ENCODE peak calls at places on chromosomes 2 and 18, in five cellular contexts. N is coronary artery, J is endodermal cell, G is MM.1S, V is IMR-90. C is an unnamed sample.

GRCh38 chr2:108786008-108786353 is 590 bp upstream of the CCDC138 start:
- DNase-seq in N (no peak), J (no peak), G (no peak), V (peak), C (no peak)

GRCh38 chr2:28696261-28696660 is 55.4 kb upstream of the PPP1CB start:
- DNase-seq in N (no peak), J (no peak), G (no peak), V (no peak), C (no peak)

GRCh38 chr2:45745231-45745630 is 93.8 kb downstream of the PRKCE start:
- DNase-seq in N (no peak), J (no peak), G (no peak), V (no peak), C (no peak)

GRCh38 chr2:3759331-3759730 is 56.0 kb downstream of the DCDC2C start:
- DNase-seq in N (no peak), J (no peak), G (no peak), V (peak), C (no peak)

GRCh38 chr2:29797916-29798315 is 123.5 kb downstream of the ALK start:
- DNase-seq in N (no peak), J (no peak), G (no peak), V (no peak), C (no peak)

GRCh38 chr2:120541972-120542670 is 193.5 kb upstream of the GLI2 start:
- DNase-seq in N (no peak), J (no peak), G (no peak), V (no peak), C (no peak)

GRCh38 chr2:200592414-200593075 is 6.7 kb downstream of the AOX1 start:
- DNase-seq in N (no peak), J (no peak), G (no peak), V (peak), C (no peak)

GRCh38 chr2:10614940-10615339 is 74.8 kb downstream of the NOL10 start:
- DNase-seq in N (no peak), J (no peak), G (no peak), V (peak), C (no peak)

GRCh38 chr2:225354281-225354774 is 45.2 kb upstream of the NYAP2 start:
- DNase-seq in N (no peak), J (peak), G (no peak), V (peak), C (no peak)

GRCh38 chr2:137435176-137435575 is 529.1 kb upstream of the HNMT start:
- DNase-seq in N (no peak), J (no peak), G (no peak), V (no peak), C (no peak)

GRCh38 chr2:32009479-32010256 is 1.1 kb downstream of the MEMO1 start:
- DNase-seq in N (peak), J (peak), G (peak), V (no peak), C (peak)

GRCh38 chr2:241844831-241845578 is 13.7 kb downstream of the PDCD1 start:
- DNase-seq in N (no peak), J (peak), G (no peak), V (no peak), C (no peak)

GRCh38 chr2:13696601-13697000 is 935.9 kb upstream of the LRATD1 start:
- DNase-seq in N (no peak), J (no peak), G (no peak), V (no peak), C (no peak)

GRCh38 chr2:7607774-7608173 is 690.6 kb downstream of the RNF144A start:
- DNase-seq in N (no peak), J (no peak), G (no peak), V (no peak), C (no peak)

GRCh38 chr18:3451989-3452749 is 2.2 kb downstream of the TGIF1 start:
- DNase-seq in N (peak), J (peak), G (no peak), V (peak), C (no peak)

GRCh38 chr2:95010126-95010525 is 15.4 kb upstream of the MAL start:
- DNase-seq in N (no peak), J (no peak), G (no peak), V (no peak), C (no peak)

GRCh38 chr2:107542314-107542740 is 284.4 kb upstream of the RGPD4 start:
- DNase-seq in N (no peak), J (peak), G (no peak), V (no peak), C (no peak)

GRCh38 chr2:133596701-133597393 is 28.6 kb upstream of the NCKAP5 start:
- DNase-seq in N (no peak), J (no peak), G (no peak), V (no peak), C (no peak)

GRCh38 chr2:149538138-149538833 is 49.3 kb downstream of the MMADHC start:
- DNase-seq in N (no peak), J (no peak), G (no peak), V (no peak), C (no peak)

GRCh38 chr2:211033765-211034164 is 477.4 kb downstream of the CPS1 start:
- DNase-seq in N (no peak), J (no peak), G (peak), V (no peak), C (no peak)

GRCh38 chr2:52113338-52113737 is 1081.4 kb upstream of the NRXN1 start:
- DNase-seq in N (no peak), J (no peak), G (no peak), V (peak), C (no peak)

GRCh38 chr2:25371253-25372241 is 29.8 kb upstream of the DNMT3A start:
- DNase-seq in N (no peak), J (peak), G (no peak), V (no peak), C (no peak)

GRCh38 chr2:171149986-171150693 is 10.6 kb downstream of the TLK1 start:
- DNase-seq in N (no peak), J (no peak), G (no peak), V (no peak), C (no peak)

GRCh38 chr18:35730738-35731370 is 149.3 kb downstream of the GALNT1 start:
- DNase-seq in N (no peak), J (no peak), G (no peak), V (peak), C (no peak)

GRCh38 chr2:236855866-236856855 is 229.5 kb upstream of the COPS8 start:
- DNase-seq in N (peak), J (peak), G (no peak), V (no peak), C (peak)

GRCh38 chr2:171547256-171547655 is 25.0 kb downstream of the CYBRD1 start:
- DNase-seq in N (no peak), J (no peak), G (no peak), V (no peak), C (no peak)

GRCh38 chr2:181306785-181307184 is 150.4 kb upstream of the ITGA4 start:
- DNase-seq in N (no peak), J (no peak), G (peak), V (peak), C (no peak)

GRCh38 chr2:168626610-168627009 is 170.5 kb downstream of the CERS6 start:
- DNase-seq in N (no peak), J (no peak), G (no peak), V (no peak), C (no peak)

GRCh38 chr2:71896385-71897144 is 251.1 kb downstream of the CYP26B1 start:
- DNase-seq in N (peak), J (peak), G (no peak), V (no peak), C (no peak)

GRCh38 chr2:48108455-48108854 is 202.2 kb upstream of the FBXO11 start:
- DNase-seq in N (no peak), J (no peak), G (no peak), V (no peak), C (no peak)

GRCh38 chr2:48104418-48104817 is 198.1 kb upstream of the FBXO11 start:
- DNase-seq in N (no peak), J (no peak), G (no peak), V (no peak), C (no peak)

GRCh38 chr2:48105848-48106247 is 199.6 kb upstream of the FBXO11 start:
- DNase-seq in N (no peak), J (no peak), G (no peak), V (no peak), C (no peak)

GRCh38 chr2:48109491-48110204 is 203.3 kb upstream of the FBXO11 start:
- DNase-seq in N (no peak), J (no peak), G (no peak), V (no peak), C (no peak)

GRCh38 chr2:48107326-48107925 is 201.1 kb upstream of the FBXO11 start:
- DNase-seq in N (no peak), J (peak), G (no peak), V (peak), C (no peak)
- TF ChIP-seq CTCF in N (no peak), J (peak), G (no peak), V (peak), C (no peak)

GRCh38 chr2:129253461-129253812 is 726.0 kb upstream of the RAB6C start:
- DNase-seq in N (no peak), J (peak), G (no peak), V (no peak), C (no peak)
- TF ChIP-seq CTCF in N (no peak), J (peak), G (no peak), V (no peak), C (peak)

GRCh38 chr18:39841133-39842041 is 2113.6 kb upstream of the PIK3C3 start:
- DNase-seq in N (no peak), J (peak), G (no peak), V (peak), C (peak)
- TF ChIP-seq CTCF in N (no peak), J (peak), G (no peak), V (peak), C (peak)

DNA sequence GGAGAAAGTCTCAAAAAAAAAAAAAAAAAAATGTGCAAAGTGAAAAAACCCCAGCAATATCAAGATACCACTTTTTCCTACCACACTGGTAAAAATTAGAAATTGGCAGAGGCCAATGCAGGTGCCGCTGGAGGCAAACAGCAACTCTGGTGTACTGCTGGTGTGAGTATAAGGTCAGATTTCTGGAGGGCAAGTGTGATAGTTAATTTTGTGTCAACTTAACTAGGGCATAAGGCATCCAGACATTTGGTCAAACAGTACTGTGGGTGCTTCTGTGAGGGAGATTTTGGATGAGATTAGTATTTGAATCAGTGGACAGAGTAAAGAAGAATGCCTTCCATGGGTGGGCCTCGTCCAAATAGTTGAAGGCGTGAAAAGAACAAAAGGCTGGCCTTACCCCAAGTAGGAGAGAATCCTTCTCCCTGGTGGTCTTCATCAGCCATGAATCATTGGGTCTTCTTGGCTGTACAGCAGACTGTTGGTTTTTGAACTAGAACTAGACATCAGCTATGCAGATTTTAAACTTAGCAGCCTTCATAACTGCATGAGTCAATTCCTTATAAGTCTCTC is 52.8 kb upstream of the FHL2 start:
- DNase-seq in N (no peak), J (no peak), G (no peak), V (no peak), C (no peak)
- TF ChIP-seq CTCF in N (no peak), J (no peak), G (no peak), V (no peak), C (no peak)

C was measured in type B pancreatic cell.